ENCODE peak calls at places on chromosome X, in four cellular contexts. X is PC-9, V is OCI-LY7, Q is HCT116. D is an unnamed sample. For H3K9me2, H3K4me1 and H3K9me3, the result is how much of the 10 kb centered on the place peaks cover.

GRCh38 chrX:118216086-118216485 is 99.5 kb upstream of the KLHL13 start:
- DNase-seq in X (no peak), V (no peak), Q (no peak), D (no peak)

GRCh38 chrX:120456973-120457372 is 12.1 kb downstream of the LAMP2 start:
- DNase-seq in X (no peak), V (peak), Q (no peak), D (peak)

GRCh38 chrX:118177708-118178107 is 61.1 kb upstream of the KLHL13 start:
- DNase-seq in X (no peak), V (no peak), Q (no peak), D (no peak)

GRCh38 chrX:9240956-9241355 is 207.0 kb upstream of the FAM9B start:
- DNase-seq in X (no peak), V (no peak), Q (no peak), D (no peak)

GRCh38 chrX:281166-281999 is at the start of gene PLCXD1:
- DNase-seq in X (no peak), V (peak), Q (no peak), D (peak)

GRCh38 chrX:68186552-68187262 is 246.6 kb downstream of the OPHN1 start:
- DNase-seq in X (no peak), V (no peak), Q (no peak), D (no peak)

GRCh38 chrX:18654873-18655836 is 16.8 kb downstream of the RS1 start:
- DNase-seq in X (no peak), V (no peak), Q (no peak), D (no peak)

GRCh38 chrX:65690057-65690855 is 22.8 kb downstream of the MSN start:
- DNase-seq in X (no peak), V (no peak), Q (no peak), D (no peak)

GRCh38 chrX:150155396-150156048 is 207.6 kb upstream of the MAMLD1 start:
- DNase-seq in X (peak), V (no peak), Q (no peak), D (no peak)

GRCh38 chrX:40085086-40085551 is 12.6 kb downstream of the BCOR start:
- DNase-seq in X (peak), V (no peak), Q (no peak), D (no peak)

GRCh38 chrX:56728752-56729151 is 291 bp upstream of the NBDY start:
- DNase-seq in X (peak), V (peak), Q (no peak), D (peak)

GRCh38 chrX:147912093-147912801 is 528 bp downstream of the FMR1 start:
- DNase-seq in X (peak), V (peak), Q (no peak), D (peak)

GRCh38 chrX:120725874-120726273 is 96.0 kb upstream of the C1GALT1C1 start:
- DNase-seq in X (no peak), V (no peak), Q (no peak), D (no peak)

GRCh38 chrX:37746268-37746931 is 33.5 kb upstream of the CYBB start:
- DNase-seq in X (peak), V (no peak), Q (no peak), D (no peak)

GRCh38 chrX:39758791-39759525 is 338.8 kb downstream of the BCOR start:
- DNase-seq in X (no peak), V (no peak), Q (no peak), D (peak)

GRCh38 chrX:45200741-45201234 is at the start of gene DIPK2B:
- DNase-seq in X (no peak), V (no peak), Q (no peak), D (no peak)

GRCh38 chrX:29726811-29727210 is 488.6 kb upstream of the MAGEB2 start:
- DNase-seq in X (no peak), V (no peak), Q (no peak), D (no peak)

GRCh38 chrX:149120459-149120858 is 384.6 kb downstream of the IDS start:
- DNase-seq in X (no peak), V (no peak), Q (no peak), D (peak)

GRCh38 chrX:318739-319578 is at the start of gene GTPBP6:
- DNase-seq in X (peak), V (peak), Q (peak), D (peak)

GRCh38 chrX:154441984-154442707 is 1.8 kb upstream of the FAM50A start:
- DNase-seq in X (peak), V (no peak), Q (no peak), D (no peak)

GRCh38 chrX:120749141-120749846 is 119.4 kb upstream of the C1GALT1C1 start:
- DNase-seq in X (peak), V (peak), Q (no peak), D (peak)

GRCh38 chrX:153521034-153521433 is 3.6 kb downstream of the ATP2B3 start:
- DNase-seq in X (peak), V (no peak), Q (no peak), D (no peak)

GRCh38 chrX:81229208-81229607 is 27.3 kb downstream of the SH3BGRL start:
- DNase-seq in X (no peak), V (no peak), Q (no peak), D (no peak)

GRCh38 chrX:96770315-96770714 is 85.7 kb downstream of the DIAPH2 start:
- DNase-seq in X (no peak), V (peak), Q (no peak), D (peak)

GRCh38 chrX:118182050-118182449 is 65.4 kb upstream of the KLHL13 start:
- DNase-seq in X (no peak), V (no peak), Q (no peak), D (no peak)

GRCh38 chrX:66110112-66110511 is 53.9 kb upstream of the HEPH start:
- DNase-seq in X (no peak), V (peak), Q (peak), D (peak)

GRCh38 chrX:46620505-46620904 is 46.9 kb downstream of the CHST7 start:
- DNase-seq in X (no peak), V (no peak), Q (no peak), D (no peak)

GRCh38 chrX:9865804-9866471 is 79.7 kb downstream of the SHROOM2 start:
- DNase-seq in X (no peak), V (no peak), Q (peak), D (no peak)

GRCh38 chrX:31545726-31546125 is 473.9 kb upstream of the FTHL17 start:
- DNase-seq in X (no peak), V (no peak), Q (no peak), D (no peak)

GRCh38 chrX:46573331-46573895 is at the start of gene CHST7:
- DNase-seq in X (peak), V (peak), Q (peak), D (peak)

GRCh38 chrX:22323541-22323940 is 50.8 kb downstream of the CBLL2 start:
- DNase-seq in X (peak), V (no peak), Q (no peak), D (no peak)

GRCh38 chrX:37302569-37302968 is 46.6 kb upstream of the PRRG1 start:
- DNase-seq in X (peak), V (no peak), Q (peak), D (peak)

GRCh38 chrX:81280148-81280547 is 78.2 kb downstream of the SH3BGRL start:
- DNase-seq in X (no peak), V (no peak), Q (no peak), D (no peak)

GRCh38 chrX:30060718-30061117 is 154.6 kb upstream of the MAGEB2 start:
- DNase-seq in X (no peak), V (no peak), Q (peak), D (peak)

GRCh38 chrX:20217279-20217678 is 49.4 kb downstream of the RPS6KA3 start:
- DNase-seq in X (no peak), V (no peak), Q (peak), D (no peak)

GRCh38 chrX:153933751-153934472 is 925 bp downstream of the NAA10 start:
- DNase-seq in X (no peak), V (no peak), Q (no peak), D (no peak)

GRCh38 chrX:100615015-100615414 is 21.6 kb downstream of the TSPAN6 start:
- DNase-seq in X (peak), V (no peak), Q (peak), D (peak)

GRCh38 chrX:153766871-153767673 is 3.0 kb downstream of the PLXNB3 start:
- DNase-seq in X (peak), V (no peak), Q (no peak), D (no peak)

GRCh38 chrX:76127341-76127740 is 45.5 kb upstream of the PBDC1 start:
- DNase-seq in X (no peak), V (peak), Q (no peak), D (peak)

GRCh38 chrX:135982860-135983259 is 2.4 kb upstream of the SLC9A6 start:
- DNase-seq in X (no peak), V (no peak), Q (no peak), D (no peak)
- H3K9me2 ChIP-seq in X (under half), V (under half), Q (under half), D (under half)

DNA sequence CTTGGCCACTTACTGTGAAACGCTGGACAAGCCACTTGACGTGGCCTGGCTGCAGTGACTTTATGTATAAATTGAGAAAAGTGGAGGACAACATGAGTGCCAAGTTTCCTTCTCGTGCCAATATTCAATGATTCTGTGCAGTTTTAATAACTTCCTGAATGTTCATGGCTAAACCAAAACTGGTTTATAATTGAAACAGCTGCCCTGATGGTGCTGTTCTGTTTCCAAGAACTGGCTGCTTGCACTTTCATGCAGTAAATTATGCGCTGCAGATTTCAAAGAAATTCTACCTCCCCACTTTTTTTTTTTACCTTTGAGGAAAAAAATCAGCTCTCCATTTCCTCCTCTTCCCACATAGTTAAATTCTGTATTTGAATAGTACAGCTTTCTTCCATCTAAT is 205.2 kb upstream of the CASK start:
- DNase-seq in X (no peak), V (no peak), Q (no peak), D (no peak)
- H3K4me1 ChIP-seq in X (under half), V (under half), Q (under half), D (under half)

GRCh38 chrX:72020204-72020603 is 109.6 kb downstream of the NHSL2 start:
- DNase-seq in X (no peak), V (no peak), Q (no peak), D (no peak)
- H3K9me3 ChIP-seq in X (under half), V (under half), Q (under half), D (under half)

DNA sequence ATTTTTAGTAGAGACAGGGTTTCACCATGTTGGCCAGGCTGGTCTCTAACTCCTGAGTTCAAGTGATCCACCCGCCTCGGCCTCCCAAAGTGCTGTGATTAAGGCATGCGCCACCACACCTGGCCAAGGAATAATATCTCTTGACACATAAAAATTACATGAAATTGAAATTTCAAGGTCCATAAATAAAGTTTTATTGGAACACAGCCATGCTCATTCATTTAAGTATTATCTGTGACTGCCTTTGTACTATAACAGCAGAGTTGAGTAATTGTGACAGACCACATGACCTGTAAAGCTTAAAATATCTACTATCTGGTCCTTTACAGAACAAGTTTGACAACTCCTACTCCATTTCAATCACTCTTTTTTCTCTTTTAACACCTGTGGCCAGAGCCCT is 17.8 kb upstream of the EGFL6 start:
- DNase-seq in X (no peak), V (no peak), Q (no peak), D (no peak)
- H3K9me2 ChIP-seq in X (under half), V (under half), Q (under half), D (under half)

D was measured in Karpas-422.